ENCODE peak calls at places on chromosomes 2 and 18, in four cellular contexts. One of them, this sample, is unnamed.

GRCh38 chr18:10123006-10123950 is 209.5 kb downstream of the VAPA start:
- DNase-seq in fibroblast of pulmonary artery: no peak
- DNase-seq in left ventricle myocardium inferior: no peak
- DNase-seq in Kasumi-1: no peak
- DNase-seq in this sample: no peak

GRCh38 chr18:75410611-75411010 is 16.9 kb downstream of the SMIM21 start:
- DNase-seq in fibroblast of pulmonary artery: no peak
- DNase-seq in left ventricle myocardium inferior: no peak
- DNase-seq in Kasumi-1: no peak
- DNase-seq in this sample: no peak

GRCh38 chr18:69854455-69854854 is 93.2 kb downstream of the CD226 start:
- DNase-seq in fibroblast of pulmonary artery: no peak
- DNase-seq in left ventricle myocardium inferior: no peak
- DNase-seq in Kasumi-1: no peak
- DNase-seq in this sample: no peak

GRCh38 chr2:102053096-102053495 is 61.3 kb downstream of the IL1R2 start:
- DNase-seq in fibroblast of pulmonary artery: no peak
- DNase-seq in left ventricle myocardium inferior: no peak
- DNase-seq in Kasumi-1: peak
- DNase-seq in this sample: no peak

GRCh38 chr2:2057125-2057721 is 273.9 kb downstream of the MYT1L start:
- DNase-seq in fibroblast of pulmonary artery: peak
- DNase-seq in left ventricle myocardium inferior: peak
- DNase-seq in Kasumi-1: no peak
- DNase-seq in this sample: peak

GRCh38 chr18:31819106-31819924 is 58.6 kb upstream of the SLC25A52 start:
- DNase-seq in fibroblast of pulmonary artery: peak
- DNase-seq in left ventricle myocardium inferior: no peak
- DNase-seq in Kasumi-1: peak
- DNase-seq in this sample: no peak

GRCh38 chr2:126527836-126528490 is 128.0 kb upstream of the GYPC start:
- DNase-seq in fibroblast of pulmonary artery: peak
- DNase-seq in left ventricle myocardium inferior: peak
- DNase-seq in Kasumi-1: peak
- DNase-seq in this sample: peak

GRCh38 chr18:5772271-5772670 is 123.1 kb downstream of the TMEM200C start:
- DNase-seq in fibroblast of pulmonary artery: no peak
- DNase-seq in left ventricle myocardium inferior: no peak
- DNase-seq in Kasumi-1: no peak
- DNase-seq in this sample: no peak

GRCh38 chr2:46657042-46657504 is 177.7 kb downstream of the TMEM247 start:
- DNase-seq in fibroblast of pulmonary artery: peak
- DNase-seq in left ventricle myocardium inferior: no peak
- DNase-seq in Kasumi-1: peak
- DNase-seq in this sample: peak

GRCh38 chr18:77124452-77124922 is 8.1 kb downstream of the MBP start:
- DNase-seq in fibroblast of pulmonary artery: no peak
- DNase-seq in left ventricle myocardium inferior: no peak
- DNase-seq in Kasumi-1: peak
- DNase-seq in this sample: no peak

GRCh38 chr2:46847185-46847710 is 68.4 kb downstream of the MCFD2 start:
- DNase-seq in fibroblast of pulmonary artery: peak
- DNase-seq in left ventricle myocardium inferior: peak
- DNase-seq in Kasumi-1: no peak
- DNase-seq in this sample: peak

GRCh38 chr18:10252494-10252893 is 201.9 kb upstream of the APCDD1 start:
- DNase-seq in fibroblast of pulmonary artery: no peak
- DNase-seq in left ventricle myocardium inferior: no peak
- DNase-seq in Kasumi-1: no peak
- DNase-seq in this sample: no peak

GRCh38 chr2:241563571-241563980 is 5.0 kb downstream of the BOK start:
- DNase-seq in fibroblast of pulmonary artery: no peak
- DNase-seq in left ventricle myocardium inferior: no peak
- DNase-seq in Kasumi-1: no peak
- DNase-seq in this sample: no peak

GRCh38 chr2:192195548-192196418 is 1.1 kb upstream of the TMEFF2 start:
- DNase-seq in fibroblast of pulmonary artery: peak
- DNase-seq in left ventricle myocardium inferior: peak
- DNase-seq in Kasumi-1: peak
- DNase-seq in this sample: peak

GRCh38 chr18:74596959-74597661 is 560 bp upstream of the ZNF407 start:
- DNase-seq in fibroblast of pulmonary artery: peak
- DNase-seq in left ventricle myocardium inferior: peak
- DNase-seq in Kasumi-1: peak
- DNase-seq in this sample: peak

This sample was measured in psoas muscle.